ENCODE peak calls at places on chromosomes 11 and 22, in five cellular contexts. J is neural progenitor cell, X is GM23338, E is HCT116, O is PC-9. Z is an unnamed sample.

GRCh38 chr11:62137881-62138629 is 14.2 kb downstream of the INCENP start:
- DNase-seq in J (no peak), X (no peak), E (no peak), O (no peak), Z (peak; percentile 6)

GRCh38 chr22:50105529-50106100 is 15.8 kb downstream of the MOV10L1 start:
- DNase-seq in J (no peak), X (no peak), E (no peak), O (no peak), Z (no peak)

GRCh38 chr22:27994481-27995331 is 75.7 kb upstream of the PITPNB start:
- DNase-seq in J (no peak), X (no peak), E (no peak), O (no peak), Z (no peak)

GRCh38 chr11:36437413-36437812 is 72.7 kb downstream of the TRAF6 start:
- DNase-seq in J (no peak), X (no peak), E (no peak), O (no peak), Z (no peak)

GRCh38 chr22:42431401-42432019 is 693 bp downstream of the NFAM1 start:
- DNase-seq in J (no peak), X (no peak), E (no peak), O (no peak), Z (no peak)

GRCh38 chr11:83061883-83062282 is 9.8 kb downstream of the RAB30 start:
- DNase-seq in J (no peak), X (no peak), E (no peak), O (no peak), Z (no peak)

GRCh38 chr22:39401301-39401631 is 1.7 kb downstream of the TAB1 start:
- DNase-seq in J (no peak), X (no peak), E (no peak), O (no peak), Z (no peak)

GRCh38 chr11:57762235-57762866 is 749 bp downstream of the CTNND1 start:
- DNase-seq in J (peak; percentile 35), X (no peak), E (no peak), O (no peak), Z (peak; percentile 39)

GRCh38 chr11:18384157-18384641 is 10.2 kb upstream of the LDHA start:
- DNase-seq in J (peak; percentile 12), X (no peak), E (no peak), O (peak; percentile 96), Z (peak; percentile 74)

GRCh38 chr11:8531982-8532381 is 62.0 kb downstream of the STK33 start:
- DNase-seq in J (no peak), X (no peak), E (no peak), O (no peak), Z (no peak)

GRCh38 chr22:31561238-31561887 is 65.0 kb downstream of the SFI1 start:
- DNase-seq in J (peak; percentile 90), X (peak; percentile 95), E (peak; percentile 68), O (peak; percentile 67), Z (peak; percentile 76)

GRCh38 chr11:69632900-69633299 is 8.1 kb upstream of the CCND1 start:
- DNase-seq in J (no peak), X (no peak), E (no peak), O (no peak), Z (no peak)

GRCh38 chr11:72085836-72086475 is 5.3 kb downstream of the LRRC51 start:
- DNase-seq in J (no peak), X (peak; percentile 42), E (no peak), O (no peak), Z (no peak)

GRCh38 chr11:1300569-1301187 is 8.8 kb downstream of the TOLLIP start:
- DNase-seq in J (no peak), X (no peak), E (no peak), O (no peak), Z (no peak)

GRCh38 chr11:1299621-1300020 is 9.8 kb downstream of the TOLLIP start:
- DNase-seq in J (no peak), X (peak; percentile 28), E (no peak), O (no peak), Z (no peak)

GRCh38 chr11:1301220-1302000 is 8.0 kb downstream of the TOLLIP start:
- DNase-seq in J (no peak), X (no peak), E (no peak), O (no peak), Z (no peak)

GRCh38 chr11:1298695-1299492 is 10.5 kb downstream of the TOLLIP start:
- DNase-seq in J (peak; percentile 42), X (peak; percentile 46), E (no peak), O (peak; percentile 75), Z (no peak)

GRCh38 chr11:1300121-1300520 is 9.3 kb downstream of the TOLLIP start:
- DNase-seq in J (no peak), X (no peak), E (no peak), O (no peak), Z (no peak)
- H3K4me1 ChIP-seq in J (peaks cover 9% of the 10 kb centered on the region), X (peaks cover 5% of the 10 kb centered on the region), E (no peaks in the 10 kb centered on the region), O (peaks cover 26% of the 10 kb centered on the region), Z (no peaks in the 10 kb centered on the region)

DNA sequence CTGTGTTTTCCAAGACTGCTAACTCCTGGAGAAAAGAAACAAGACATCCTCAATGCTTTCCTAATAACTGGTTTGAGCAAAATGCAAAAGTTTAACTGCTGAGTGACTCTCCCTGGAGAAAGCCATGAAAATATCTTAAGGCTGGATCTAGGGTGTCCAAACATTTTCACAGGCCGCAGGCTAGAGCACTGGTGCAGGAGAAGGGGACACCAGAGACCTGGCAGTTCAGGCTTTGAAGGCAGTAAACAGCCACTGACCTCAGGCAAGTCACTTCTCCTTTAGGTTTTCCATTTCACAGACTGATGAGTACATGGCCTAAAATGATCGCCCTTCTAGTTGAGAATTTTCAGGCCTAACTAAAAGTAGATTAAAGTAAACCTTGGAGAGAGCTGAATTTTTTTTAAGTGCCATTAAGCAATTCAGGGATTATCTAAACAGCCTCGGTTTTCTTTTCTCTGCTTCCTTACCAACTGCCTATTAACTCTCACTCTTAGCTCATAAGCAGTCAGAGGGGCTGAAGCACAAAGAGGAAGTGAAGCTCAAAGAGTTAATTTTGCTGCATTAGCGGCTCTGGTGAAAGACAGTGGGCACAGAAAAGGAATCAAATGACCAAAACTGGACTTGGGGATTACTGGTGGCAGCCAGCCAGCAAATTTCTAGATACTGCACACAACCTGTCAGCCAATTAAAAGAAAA is 2.3 kb downstream of the CHKA start:
- DNase-seq in J (peak; percentile 47), X (no peak), E (no peak), O (no peak), Z (no peak)
- H4K20me1 ChIP-seq in J (peaks cover 13% of the 10 kb centered on the region), X (peaks cover 59% of the 10 kb centered on the region), E (peaks cover 10% of the 10 kb centered on the region), O (peaks cover 65% of the 10 kb centered on the region), Z (peaks cover 3% of the 10 kb centered on the region)

GRCh38 chr22:30312053-30312452 is 14.7 kb downstream of the TBC1D10A start:
- DNase-seq in J (no peak), X (no peak), E (peak; percentile 51), O (peak; percentile 87), Z (no peak)
- H3K4me1 ChIP-seq in J (no peaks in the 10 kb centered on the region), X (peaks cover 4% of the 10 kb centered on the region), E (peaks cover 39% of the 10 kb centered on the region), O (peaks cover 84% of the 10 kb centered on the region), Z (peaks cover 35% of the 10 kb centered on the region)

GRCh38 chr11:76782526-76783293 is 446 bp upstream of the TSKU start:
- DNase-seq in J (peak; percentile 98), X (peak; percentile 98), E (peak; percentile 79), O (peak; percentile 77), Z (peak; percentile 94)

GRCh38 chr11:76785513-76785912 is 2.4 kb downstream of the TSKU start:
- DNase-seq in J (peak; percentile 62), X (peak; percentile 66), E (no peak), O (peak; percentile 54), Z (no peak)

GRCh38 chr11:76783294-76783900 is at the start of gene TSKU:
- DNase-seq in J (no peak), X (peak; percentile 82), E (no peak), O (no peak), Z (no peak)

GRCh38 chr11:76781861-76782500 is 1.2 kb upstream of the TSKU start:
- DNase-seq in J (no peak), X (no peak), E (no peak), O (no peak), Z (no peak)

GRCh38 chr11:76783901-76784813 is 1.0 kb downstream of the TSKU start:
- DNase-seq in J (peak; percentile 96), X (peak; percentile 94), E (peak; percentile 55), O (peak; percentile 78), Z (peak; percentile 97)
- H4K20me1 ChIP-seq in J (peaks cover 52% of the 10 kb centered on the region), X (peaks cover 35% of the 10 kb centered on the region), E (peaks cover 15% of the 10 kb centered on the region), O (peaks cover 34% of the 10 kb centered on the region), Z (peaks cover 48% of the 10 kb centered on the region)

GRCh38 chr11:117972589-117973445 is 13.4 kb upstream of the IL10RA start:
- DNase-seq in J (no peak), X (no peak), E (no peak), O (no peak), Z (no peak)

GRCh38 chr11:117970400-117971024 is 15.7 kb upstream of the IL10RA start:
- DNase-seq in J (no peak), X (no peak), E (no peak), O (peak; percentile 54), Z (no peak)

GRCh38 chr11:117973446-117973922 is 12.7 kb upstream of the IL10RA start:
- DNase-seq in J (no peak), X (no peak), E (no peak), O (no peak), Z (no peak)

GRCh38 chr11:117969160-117969991 is 16.8 kb upstream of the IL10RA start:
- DNase-seq in J (no peak), X (no peak), E (no peak), O (no peak), Z (no peak)

GRCh38 chr11:117972044-117972443 is 14.2 kb upstream of the IL10RA start:
- DNase-seq in J (no peak), X (no peak), E (no peak), O (no peak), Z (no peak)
- H3K4me1 ChIP-seq in J (no peaks in the 10 kb centered on the region), X (no peaks in the 10 kb centered on the region), E (no peaks in the 10 kb centered on the region), O (peaks cover 7% of the 10 kb centered on the region), Z (no peaks in the 10 kb centered on the region)

GRCh38 chr11:34609187-34609751 is 11.6 kb upstream of the EHF start:
- DNase-seq in J (no peak), X (no peak), E (no peak), O (no peak), Z (no peak)

GRCh38 chr11:34606326-34607120 is 14.4 kb upstream of the EHF start:
- DNase-seq in J (no peak), X (no peak), E (no peak), O (no peak), Z (no peak)

GRCh38 chr11:34613015-34613414 is 7.9 kb upstream of the EHF start:
- DNase-seq in J (no peak), X (no peak), E (no peak), O (no peak), Z (no peak)

GRCh38 chr11:34610324-34611041 is 10.4 kb upstream of the EHF start:
- DNase-seq in J (no peak), X (no peak), E (no peak), O (no peak), Z (no peak)

DNA sequence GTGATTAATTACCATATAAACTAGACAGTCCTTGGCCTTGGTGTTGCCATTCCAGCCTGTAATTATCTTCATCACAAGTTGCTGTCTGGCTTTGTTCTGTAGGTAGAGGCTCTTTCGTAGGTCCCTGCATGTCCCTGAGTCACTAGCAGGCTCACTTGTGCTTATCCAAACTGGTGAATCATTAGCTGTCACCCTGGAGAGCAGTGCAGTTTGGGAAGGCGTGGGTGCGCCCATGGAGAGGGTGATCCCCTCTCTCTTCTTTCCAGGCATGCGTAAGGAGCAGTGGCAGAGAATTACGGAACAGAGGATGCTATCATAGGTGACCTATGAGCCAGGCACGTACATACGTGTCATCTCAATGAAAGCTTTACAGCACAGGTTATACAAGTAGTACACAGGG is 11.0 kb upstream of the EHF start:
- DNase-seq in J (no peak), X (no peak), E (no peak), O (peak; percentile 48), Z (no peak)
- H4K20me1 ChIP-seq in J (no peaks in the 10 kb centered on the region), X (no peaks in the 10 kb centered on the region), E (no peaks in the 10 kb centered on the region), O (no peaks in the 10 kb centered on the region), Z (no peaks in the 10 kb centered on the region)

Z was measured in SK-N-SH.